ENCODE peak calls at places on chromosome 3, in six cellular contexts. One of them, this sample, is unnamed.

GRCh38 chr3:134476306-134476705 is 9.5 kb downstream of the ANAPC13 start:
- DNase-seq in activated CD4-positive, alpha-beta T cell treated with anti-CD3 and anti-CD28 coated beads for 24 hours: no peak
- DNase-seq in IMR-90: peak; percentile 68
- DNase-seq in hepatic stellate cell: no peak
- DNase-seq in right cardiac atrium: no peak
- DNase-seq in foreskin fibroblast: no peak
- DNase-seq in this sample: no peak

GRCh38 chr3:73502609-73503560 is 121.9 kb downstream of the PDZRN3 start:
- DNase-seq in activated CD4-positive, alpha-beta T cell treated with anti-CD3 and anti-CD28 coated beads for 24 hours: peak; percentile 31
- DNase-seq in IMR-90: peak; percentile 98
- DNase-seq in hepatic stellate cell: peak; percentile 60
- DNase-seq in right cardiac atrium: peak; percentile 78
- DNase-seq in foreskin fibroblast: peak; percentile 65
- DNase-seq in this sample: peak; percentile 79

GRCh38 chr3:120622870-120623718 is 27.0 kb downstream of the NDUFB4 start:
- DNase-seq in activated CD4-positive, alpha-beta T cell treated with anti-CD3 and anti-CD28 coated beads for 24 hours: no peak
- DNase-seq in IMR-90: peak; percentile 82
- DNase-seq in hepatic stellate cell: no peak
- DNase-seq in right cardiac atrium: no peak
- DNase-seq in foreskin fibroblast: peak; percentile 32
- DNase-seq in this sample: no peak

GRCh38 chr3:128933922-128934253 is 54.5 kb downstream of the ACAD9 start:
- DNase-seq in activated CD4-positive, alpha-beta T cell treated with anti-CD3 and anti-CD28 coated beads for 24 hours: no peak
- DNase-seq in IMR-90: no peak
- DNase-seq in hepatic stellate cell: no peak
- DNase-seq in right cardiac atrium: no peak
- DNase-seq in foreskin fibroblast: no peak
- DNase-seq in this sample: no peak

GRCh38 chr3:4826237-4827100 is 152.8 kb upstream of the BHLHE40 start:
- DNase-seq in activated CD4-positive, alpha-beta T cell treated with anti-CD3 and anti-CD28 coated beads for 24 hours: no peak
- DNase-seq in IMR-90: no peak
- DNase-seq in hepatic stellate cell: no peak
- DNase-seq in right cardiac atrium: peak; percentile 95
- DNase-seq in foreskin fibroblast: no peak
- DNase-seq in this sample: peak; percentile 68

GRCh38 chr3:53566450-53567145 is 72.2 kb downstream of the CACNA1D start:
- DNase-seq in activated CD4-positive, alpha-beta T cell treated with anti-CD3 and anti-CD28 coated beads for 24 hours: no peak
- DNase-seq in IMR-90: no peak
- DNase-seq in hepatic stellate cell: no peak
- DNase-seq in right cardiac atrium: no peak
- DNase-seq in foreskin fibroblast: no peak
- DNase-seq in this sample: no peak

GRCh38 chr3:111301238-111301798 is 229.7 kb downstream of the NECTIN3 start:
- DNase-seq in activated CD4-positive, alpha-beta T cell treated with anti-CD3 and anti-CD28 coated beads for 24 hours: no peak
- DNase-seq in IMR-90: peak; percentile 10
- DNase-seq in hepatic stellate cell: no peak
- DNase-seq in right cardiac atrium: no peak
- DNase-seq in foreskin fibroblast: no peak
- DNase-seq in this sample: no peak

GRCh38 chr3:147939425-147940196 is 530.4 kb downstream of the ZIC1 start:
- DNase-seq in activated CD4-positive, alpha-beta T cell treated with anti-CD3 and anti-CD28 coated beads for 24 hours: no peak
- DNase-seq in IMR-90: no peak
- DNase-seq in hepatic stellate cell: no peak
- DNase-seq in right cardiac atrium: peak; percentile 32
- DNase-seq in foreskin fibroblast: no peak
- DNase-seq in this sample: no peak

GRCh38 chr3:166190360-166190759 is 353.1 kb upstream of the BCHE start:
- DNase-seq in activated CD4-positive, alpha-beta T cell treated with anti-CD3 and anti-CD28 coated beads for 24 hours: no peak
- DNase-seq in IMR-90: peak; percentile 86
- DNase-seq in hepatic stellate cell: no peak
- DNase-seq in right cardiac atrium: no peak
- DNase-seq in foreskin fibroblast: no peak
- DNase-seq in this sample: no peak

GRCh38 chr3:99789322-99789721 is 28.3 kb upstream of the CMSS1 start:
- DNase-seq in activated CD4-positive, alpha-beta T cell treated with anti-CD3 and anti-CD28 coated beads for 24 hours: peak; percentile 2
- DNase-seq in IMR-90: peak; percentile 67
- DNase-seq in hepatic stellate cell: peak; percentile 28
- DNase-seq in right cardiac atrium: peak; percentile 36
- DNase-seq in foreskin fibroblast: peak; percentile 72
- DNase-seq in this sample: no peak

GRCh38 chr3:185709241-185709955 is 115.4 kb downstream of the IGF2BP2 start:
- DNase-seq in activated CD4-positive, alpha-beta T cell treated with anti-CD3 and anti-CD28 coated beads for 24 hours: no peak
- DNase-seq in IMR-90: no peak
- DNase-seq in hepatic stellate cell: no peak
- DNase-seq in right cardiac atrium: no peak
- DNase-seq in foreskin fibroblast: no peak
- DNase-seq in this sample: no peak

GRCh38 chr3:135840436-135840835 is 125.1 kb upstream of the PPP2R3A start:
- DNase-seq in activated CD4-positive, alpha-beta T cell treated with anti-CD3 and anti-CD28 coated beads for 24 hours: no peak
- DNase-seq in IMR-90: no peak
- DNase-seq in hepatic stellate cell: no peak
- DNase-seq in right cardiac atrium: no peak
- DNase-seq in foreskin fibroblast: no peak
- DNase-seq in this sample: no peak

GRCh38 chr3:66910721-66911120 is 87.4 kb upstream of the KBTBD8 start:
- DNase-seq in activated CD4-positive, alpha-beta T cell treated with anti-CD3 and anti-CD28 coated beads for 24 hours: no peak
- DNase-seq in IMR-90: no peak
- DNase-seq in hepatic stellate cell: no peak
- DNase-seq in right cardiac atrium: no peak
- DNase-seq in foreskin fibroblast: no peak
- DNase-seq in this sample: no peak

GRCh38 chr3:126128504-126129407 is 44.8 kb upstream of the SLC41A3 start:
- DNase-seq in activated CD4-positive, alpha-beta T cell treated with anti-CD3 and anti-CD28 coated beads for 24 hours: no peak
- DNase-seq in IMR-90: no peak
- DNase-seq in hepatic stellate cell: no peak
- DNase-seq in right cardiac atrium: peak; percentile 29
- DNase-seq in foreskin fibroblast: no peak
- DNase-seq in this sample: no peak

GRCh38 chr3:193040836-193041672 is 123.4 kb upstream of the MB21D2 start:
- DNase-seq in activated CD4-positive, alpha-beta T cell treated with anti-CD3 and anti-CD28 coated beads for 24 hours: no peak
- DNase-seq in IMR-90: peak; percentile 60
- DNase-seq in hepatic stellate cell: peak; percentile 27
- DNase-seq in right cardiac atrium: no peak
- DNase-seq in foreskin fibroblast: peak; percentile 26
- DNase-seq in this sample: no peak

GRCh38 chr3:8982509-8982908 is 19.2 kb upstream of the RAD18 start:
- DNase-seq in activated CD4-positive, alpha-beta T cell treated with anti-CD3 and anti-CD28 coated beads for 24 hours: no peak
- DNase-seq in IMR-90: peak; percentile 56
- DNase-seq in hepatic stellate cell: no peak
- DNase-seq in right cardiac atrium: no peak
- DNase-seq in foreskin fibroblast: no peak
- DNase-seq in this sample: no peak

GRCh38 chr3:127097009-127097350 is 96.0 kb upstream of the PRR23E start:
- DNase-seq in activated CD4-positive, alpha-beta T cell treated with anti-CD3 and anti-CD28 coated beads for 24 hours: no peak
- DNase-seq in IMR-90: peak; percentile 3
- DNase-seq in hepatic stellate cell: no peak
- DNase-seq in right cardiac atrium: no peak
- DNase-seq in foreskin fibroblast: no peak
- DNase-seq in this sample: no peak

GRCh38 chr3:152159328-152159727 is 109.4 kb upstream of the MBNL1 start:
- DNase-seq in activated CD4-positive, alpha-beta T cell treated with anti-CD3 and anti-CD28 coated beads for 24 hours: no peak
- DNase-seq in IMR-90: peak; percentile 94
- DNase-seq in hepatic stellate cell: peak; percentile 43
- DNase-seq in right cardiac atrium: no peak
- DNase-seq in foreskin fibroblast: peak; percentile 79
- DNase-seq in this sample: no peak

GRCh38 chr3:50195501-50196252 is 4.3 kb downstream of the GNAT1 start:
- DNase-seq in activated CD4-positive, alpha-beta T cell treated with anti-CD3 and anti-CD28 coated beads for 24 hours: no peak
- DNase-seq in IMR-90: no peak
- DNase-seq in hepatic stellate cell: no peak
- DNase-seq in right cardiac atrium: peak; percentile 48
- DNase-seq in foreskin fibroblast: no peak
- DNase-seq in this sample: no peak

This sample was measured in ascending aorta.